ENCODE peak calls at places on chromosomes 12 and 14, in seven cellular contexts. One of them, this sample, is unnamed.

GRCh38 chr12:1500095-1500801 is 94.1 kb downstream of the FBXL14 start:
- DNase-seq in K562: peak
- DNase-seq in GM12878: no peak
- DNase-seq in H1: no peak
- DNase-seq in WTC11: no peak
- DNase-seq in HCT116: no peak
- DNase-seq in HEK293T: no peak
- DNase-seq in this sample: no peak

GRCh38 chr14:99035268-99035667 is 236.7 kb downstream of the BCL11B start:
- DNase-seq in HEK293T: no peak
- DNase-seq in GM12878: no peak
- DNase-seq in H1: no peak
- DNase-seq in HCT116: no peak
- DNase-seq in K562: no peak
- DNase-seq in WTC11: no peak
- DNase-seq in this sample: no peak

GRCh38 chr14:64506751-64507150 is 2.2 kb downstream of the ZBTB1 start:
- DNase-seq in WTC11: no peak
- DNase-seq in K562: no peak
- DNase-seq in HEK293T: no peak
- DNase-seq in H1: no peak
- DNase-seq in HCT116: no peak
- DNase-seq in GM12878: no peak
- DNase-seq in this sample: no peak

GRCh38 chr12:38886064-38886463 is 19.3 kb downstream of the CPNE8 start:
- DNase-seq in HEK293T: no peak
- DNase-seq in K562: no peak
- DNase-seq in WTC11: no peak
- DNase-seq in H1: no peak
- DNase-seq in HCT116: peak
- DNase-seq in GM12878: no peak
- DNase-seq in this sample: peak

GRCh38 chr14:20818861-20819260 is 16.2 kb upstream of the RNASE1 start:
- DNase-seq in HCT116: no peak
- DNase-seq in H1: no peak
- DNase-seq in GM12878: no peak
- DNase-seq in K562: no peak
- DNase-seq in WTC11: peak
- DNase-seq in HEK293T: no peak
- DNase-seq in this sample: no peak

GRCh38 chr12:92551853-92552397 is 150.9 kb upstream of the PLEKHG7 start:
- DNase-seq in HEK293T: no peak
- DNase-seq in WTC11: no peak
- DNase-seq in HCT116: no peak
- DNase-seq in K562: no peak
- DNase-seq in GM12878: peak
- DNase-seq in H1: no peak
- DNase-seq in this sample: no peak

GRCh38 chr12:67161322-67161918 is 107.7 kb upstream of the CAND1 start:
- DNase-seq in HEK293T: peak
- DNase-seq in WTC11: peak
- DNase-seq in GM12878: no peak
- DNase-seq in HCT116: no peak
- DNase-seq in H1: no peak
- DNase-seq in K562: peak
- DNase-seq in this sample: peak

GRCh38 chr14:99395904-99396530 is 84.6 kb downstream of the SETD3 start:
- DNase-seq in H1: no peak
- DNase-seq in HEK293T: no peak
- DNase-seq in WTC11: no peak
- DNase-seq in K562: no peak
- DNase-seq in HCT116: peak
- DNase-seq in GM12878: no peak
- DNase-seq in this sample: no peak

GRCh38 chr12:70823182-70823976 is 97.2 kb downstream of the PTPRR start:
- DNase-seq in WTC11: peak
- DNase-seq in K562: no peak
- DNase-seq in H1: no peak
- DNase-seq in HCT116: no peak
- DNase-seq in GM12878: no peak
- DNase-seq in HEK293T: no peak
- DNase-seq in this sample: no peak

GRCh38 chr12:9669534-9669933 is at the start of gene CLEC2D:
- DNase-seq in HCT116: no peak
- DNase-seq in H1: no peak
- DNase-seq in GM12878: peak
- DNase-seq in HEK293T: no peak
- DNase-seq in K562: no peak
- DNase-seq in WTC11: no peak
- DNase-seq in this sample: no peak

GRCh38 chr14:34450542-34450915 is 11.5 kb downstream of the SPTSSA start:
- DNase-seq in GM12878: no peak
- DNase-seq in HEK293T: no peak
- DNase-seq in K562: no peak
- DNase-seq in HCT116: no peak
- DNase-seq in WTC11: no peak
- DNase-seq in H1: no peak
- DNase-seq in this sample: peak

GRCh38 chr14:61475316-61475715 is 153.9 kb downstream of the PRKCH start:
- DNase-seq in H1: no peak
- DNase-seq in WTC11: no peak
- DNase-seq in K562: peak
- DNase-seq in HCT116: peak
- DNase-seq in HEK293T: peak
- DNase-seq in GM12878: no peak
- DNase-seq in this sample: peak

GRCh38 chr12:47707905-47708543 is 2.2 kb upstream of the RPAP3 start:
- DNase-seq in WTC11: no peak
- DNase-seq in HEK293T: no peak
- DNase-seq in GM12878: no peak
- DNase-seq in K562: no peak
- DNase-seq in H1: no peak
- DNase-seq in HCT116: no peak
- DNase-seq in this sample: no peak

GRCh38 chr14:78455896-78456435 is 285.8 kb downstream of the NRXN3 start:
- DNase-seq in HCT116: no peak
- DNase-seq in K562: no peak
- DNase-seq in H1: no peak
- DNase-seq in HEK293T: no peak
- DNase-seq in WTC11: no peak
- DNase-seq in GM12878: no peak
- DNase-seq in this sample: no peak

GRCh38 chr12:76422154-76422877 is 74.1 kb upstream of the BBS10 start:
- DNase-seq in GM12878: no peak
- DNase-seq in HEK293T: peak
- DNase-seq in H1: no peak
- DNase-seq in HCT116: no peak
- DNase-seq in K562: no peak
- DNase-seq in WTC11: no peak
- DNase-seq in this sample: no peak

GRCh38 chr14:44759263-44759662 is 202.5 kb downstream of the KLHL28 start:
- DNase-seq in HEK293T: no peak
- DNase-seq in WTC11: no peak
- DNase-seq in HCT116: no peak
- DNase-seq in H1: no peak
- DNase-seq in GM12878: no peak
- DNase-seq in K562: no peak
- DNase-seq in this sample: no peak

GRCh38 chr12:39406257-39406656 is 36.7 kb downstream of the KIF21A start:
- DNase-seq in HEK293T: no peak
- DNase-seq in GM12878: no peak
- DNase-seq in H1: no peak
- DNase-seq in WTC11: no peak
- DNase-seq in K562: no peak
- DNase-seq in HCT116: no peak
- DNase-seq in this sample: no peak

GRCh38 chr12:12219664-12220063 is 47.2 kb downstream of the LRP6 start:
- DNase-seq in WTC11: no peak
- DNase-seq in HCT116: no peak
- DNase-seq in GM12878: no peak
- DNase-seq in K562: no peak
- DNase-seq in HEK293T: no peak
- DNase-seq in H1: no peak
- DNase-seq in this sample: peak

GRCh38 chr12:27652174-27652763 is 44.0 kb upstream of the REP15 start:
- DNase-seq in HCT116: peak
- DNase-seq in H1: no peak
- DNase-seq in WTC11: peak
- DNase-seq in K562: peak
- DNase-seq in GM12878: peak
- DNase-seq in HEK293T: peak
- DNase-seq in this sample: peak

DNA sequence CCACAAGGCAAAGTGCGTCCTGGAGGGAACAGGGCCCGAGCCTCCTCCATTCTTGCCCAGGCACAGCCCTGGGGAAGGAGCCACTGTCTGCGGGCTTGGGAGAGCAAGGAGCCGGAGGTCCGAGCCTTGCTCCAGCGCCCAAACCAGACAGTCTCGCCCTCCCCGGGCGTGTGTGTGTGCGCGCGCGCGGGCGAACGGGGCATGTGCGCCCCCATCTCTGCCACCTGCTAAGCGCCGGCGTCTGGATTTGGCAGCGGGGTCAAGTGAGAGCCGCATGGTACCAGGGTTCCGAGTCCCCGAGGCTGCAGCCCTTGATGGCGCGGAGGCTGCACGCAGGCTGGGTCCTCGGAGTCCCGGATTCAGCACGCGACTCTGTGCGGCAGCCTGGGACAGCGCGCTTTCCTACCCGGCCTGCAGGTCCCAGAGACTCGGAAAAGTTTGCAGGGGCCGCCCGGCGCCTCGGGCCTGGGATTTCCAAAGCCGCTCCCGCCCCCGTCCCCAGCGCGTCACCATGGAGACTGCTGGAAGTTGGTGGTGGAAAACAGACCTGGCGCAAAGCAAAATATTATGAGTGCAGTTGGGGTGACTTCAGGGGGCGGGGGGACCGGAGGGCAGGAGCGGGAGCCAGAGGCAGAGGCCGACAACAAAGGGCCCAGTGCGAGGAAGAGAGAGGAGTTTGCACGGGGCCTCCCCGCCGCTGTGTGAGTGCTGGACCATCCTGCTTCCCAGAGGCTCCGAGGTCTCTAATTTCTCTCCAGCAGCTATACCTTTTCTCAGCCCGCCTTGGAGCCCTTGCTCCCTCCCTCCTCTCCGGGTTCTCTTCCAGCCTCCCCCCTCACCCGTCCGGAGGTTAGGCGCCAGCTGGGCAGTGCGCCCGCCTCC is 4.2 kb downstream of the RFX4 start:
- DNase-seq in WTC11: peak
- DNase-seq in HEK293T: no peak
- DNase-seq in GM12878: no peak
- DNase-seq in HCT116: no peak
- DNase-seq in K562: no peak
- DNase-seq in H1: no peak
- DNase-seq in this sample: no peak
- TF ChIP-seq SP1 in WTC11: no peak
- TF ChIP-seq SP1 in HEK293T: no peak
- TF ChIP-seq SP1 in GM12878: no peak
- TF ChIP-seq SP1 in HCT116: no peak
- TF ChIP-seq SP1 in K562: no peak
- TF ChIP-seq SP1 in H1: no peak
- TF ChIP-seq SP1 in this sample: no peak

DNA sequence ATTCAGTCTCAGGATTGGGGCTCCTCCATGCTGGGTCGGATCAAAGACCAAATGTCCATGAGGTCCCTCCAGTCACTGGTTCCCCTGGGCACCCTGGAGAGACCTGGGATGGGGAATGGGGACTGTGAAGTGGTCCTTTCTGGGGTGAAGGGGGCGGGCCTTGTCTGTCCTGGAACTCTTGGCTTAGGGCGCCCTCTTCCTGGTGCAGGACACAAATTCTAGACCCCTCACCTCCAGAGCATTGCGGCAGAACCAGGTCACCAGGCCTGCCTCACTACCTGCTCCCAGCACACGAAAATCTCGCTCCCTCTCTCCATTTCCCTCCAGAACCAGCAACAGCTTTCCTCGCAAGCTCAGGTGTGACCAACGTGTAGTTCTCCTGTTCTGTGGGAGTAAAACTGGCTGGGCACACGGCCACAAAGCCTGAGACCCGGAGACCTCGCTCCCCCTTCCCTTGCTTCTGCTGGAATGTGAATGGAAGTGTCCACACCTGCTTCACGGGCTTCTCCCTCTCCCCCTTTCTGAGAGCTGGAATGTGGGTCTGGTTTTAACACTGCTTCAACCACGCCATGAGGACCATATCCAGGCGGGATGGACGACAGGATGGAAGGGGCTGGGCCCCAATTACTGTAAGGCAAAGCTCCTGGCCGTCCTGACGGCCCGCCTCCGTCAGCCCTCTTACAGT is 112.7 kb downstream of the SCARB1 start:
- DNase-seq in HEK293T: no peak
- DNase-seq in H1: peak
- DNase-seq in K562: peak
- DNase-seq in HCT116: no peak
- DNase-seq in WTC11: peak
- DNase-seq in GM12878: no peak
- DNase-seq in this sample: no peak
- TF ChIP-seq SP1 in HEK293T: no peak
- TF ChIP-seq SP1 in H1: peak
- TF ChIP-seq SP1 in K562: no peak
- TF ChIP-seq SP1 in HCT116: no peak
- TF ChIP-seq SP1 in WTC11: peak
- TF ChIP-seq SP1 in GM12878: no peak
- TF ChIP-seq SP1 in this sample: no peak

GRCh38 chr14:24072881-24073877 is 1.8 kb downstream of the CPNE6 start:
- DNase-seq in K562: no peak
- DNase-seq in H1: no peak
- DNase-seq in HEK293T: no peak
- DNase-seq in HCT116: no peak
- DNase-seq in WTC11: no peak
- DNase-seq in GM12878: no peak
- DNase-seq in this sample: no peak
- TF ChIP-seq SP1 in K562: no peak
- TF ChIP-seq SP1 in H1: no peak
- TF ChIP-seq SP1 in HEK293T: no peak
- TF ChIP-seq SP1 in HCT116: no peak
- TF ChIP-seq SP1 in WTC11: no peak
- TF ChIP-seq SP1 in GM12878: no peak
- TF ChIP-seq SP1 in this sample: no peak

GRCh38 chr14:76376878-76377523 is 1.1 kb downstream of the ESRRB start:
- DNase-seq in WTC11: no peak
- DNase-seq in H1: no peak
- DNase-seq in HEK293T: peak
- DNase-seq in GM12878: no peak
- DNase-seq in K562: no peak
- DNase-seq in HCT116: no peak
- DNase-seq in this sample: no peak

GRCh38 chr14:76376001-76376404 is at the start of gene ESRRB:
- DNase-seq in HEK293T: peak
- DNase-seq in GM12878: no peak
- DNase-seq in HCT116: peak
- DNase-seq in H1: peak
- DNase-seq in K562: no peak
- DNase-seq in WTC11: peak
- DNase-seq in this sample: no peak

GRCh38 chr14:76376409-76376877 is 506 bp downstream of the ESRRB start:
- DNase-seq in GM12878: no peak
- DNase-seq in HCT116: no peak
- DNase-seq in HEK293T: no peak
- DNase-seq in H1: no peak
- DNase-seq in K562: no peak
- DNase-seq in WTC11: no peak
- DNase-seq in this sample: no peak

GRCh38 chr14:76373456-76373855 is 2.5 kb upstream of the ESRRB start:
- DNase-seq in WTC11: no peak
- DNase-seq in H1: no peak
- DNase-seq in HEK293T: no peak
- DNase-seq in K562: no peak
- DNase-seq in HCT116: no peak
- DNase-seq in GM12878: no peak
- DNase-seq in this sample: no peak

GRCh38 chr14:76375484-76375883 is 453 bp upstream of the ESRRB start:
- DNase-seq in HCT116: peak
- DNase-seq in GM12878: no peak
- DNase-seq in H1: no peak
- DNase-seq in K562: no peak
- DNase-seq in WTC11: no peak
- DNase-seq in HEK293T: no peak
- DNase-seq in this sample: no peak
- TF ChIP-seq SP1 in HCT116: no peak
- TF ChIP-seq SP1 in GM12878: no peak
- TF ChIP-seq SP1 in H1: no peak
- TF ChIP-seq SP1 in K562: no peak
- TF ChIP-seq SP1 in WTC11: no peak
- TF ChIP-seq SP1 in HEK293T: no peak
- TF ChIP-seq SP1 in this sample: no peak

This sample was measured in HepG2.